ENCODE peak calls at places on chromosomes 13 and 19, in five cellular contexts. M is H1, B is nephron progenitor cell, O is foreskin keratinocyte, X is RWPE1. K is an unnamed sample.

GRCh38 chr19:12550951-12551832 is at the start of gene ZNF564:
- DNase-seq in M (peak), X (peak), O (peak), B (peak), K (peak)

GRCh38 chr19:6041071-6041470 is 63.1 kb upstream of the RANBP3 start:
- DNase-seq in O (no peak), X (no peak), B (no peak), M (no peak), K (peak)

GRCh38 chr19:6733338-6734095 is 3.9 kb downstream of the GPR108 start:
- DNase-seq in O (no peak), B (no peak), X (no peak), M (no peak), K (no peak)

GRCh38 chr13:52738719-52739467 is 727 bp downstream of the CNMD start:
- DNase-seq in O (no peak), B (peak), X (no peak), M (no peak), K (no peak)

GRCh38 chr13:32262165-32262564 is 53.0 kb downstream of the ZAR1L start:
- DNase-seq in M (no peak), O (no peak), X (no peak), B (no peak), K (no peak)

GRCh38 chr19:15048885-15049541 is at the start of gene CASP14:
- DNase-seq in M (no peak), B (no peak), O (no peak), X (no peak), K (no peak)

GRCh38 chr19:34474233-34474989 is 7.1 kb upstream of the WTIP start:
- DNase-seq in X (no peak), B (no peak), M (no peak), O (no peak), K (no peak)

GRCh38 chr19:55165952-55166529 is 372 bp downstream of the DNAAF3 start:
- DNase-seq in O (peak), X (peak), M (no peak), B (peak), K (no peak)

GRCh38 chr19:13102416-13102665 is 317 bp downstream of the LYL1 start:
- DNase-seq in O (no peak), X (no peak), M (no peak), B (no peak), K (no peak)

GRCh38 chr13:93066187-93066586 is 160.4 kb upstream of the GPC6 start:
- DNase-seq in M (no peak), B (no peak), O (peak), X (no peak), K (no peak)

GRCh38 chr13:114053026-114053425 is 79.2 kb upstream of the C13orf46 start:
- DNase-seq in B (no peak), X (no peak), M (no peak), O (no peak), K (no peak)

GRCh38 chr13:69274231-69274630 is 833.4 kb upstream of the ATXN8OS start:
- DNase-seq in X (peak), M (no peak), B (no peak), O (no peak), K (no peak)

GRCh38 chr19:18966304-18966703 is 25.3 kb upstream of the HOMER3 start:
- DNase-seq in B (no peak), M (no peak), X (no peak), O (no peak), K (no peak)

GRCh38 chr13:48686810-48687209 is 33.1 kb downstream of the CYSLTR2 start:
- DNase-seq in X (no peak), O (no peak), B (no peak), M (no peak), K (no peak)

GRCh38 chr19:45881909-45882528 is 3.9 kb downstream of the IRF2BP1 start:
- DNase-seq in O (no peak), B (no peak), M (no peak), X (no peak), K (no peak)

GRCh38 chr19:5049561-5049960 is 80.6 kb downstream of the KDM4B start:
- DNase-seq in M (no peak), X (no peak), B (no peak), O (no peak), K (no peak)

GRCh38 chr13:48950507-48950886 is 25.2 kb upstream of the FNDC3A start:
- DNase-seq in M (no peak), B (no peak), O (peak), X (peak), K (no peak)

GRCh38 chr19:13149628-13150186 is 468 bp downstream of the STX10 start:
- DNase-seq in M (no peak), X (no peak), B (peak), O (no peak), K (no peak)

GRCh38 chr19:3068071-3068470 is 5.8 kb upstream of the TLE5 start:
- DNase-seq in O (no peak), X (no peak), B (peak), M (no peak), K (peak)

GRCh38 chr19:823565-824121 is 1.9 kb upstream of the PLPPR3 start:
- DNase-seq in X (no peak), M (no peak), B (peak), O (no peak), K (no peak)

GRCh38 chr19:10013834-10014618 is 743 bp downstream of the RDH8 start:
- DNase-seq in B (no peak), X (no peak), M (no peak), O (no peak), K (no peak)

GRCh38 chr13:107395927-107396757 is 819.2 kb downstream of the LIG4 start:
- DNase-seq in O (no peak), B (no peak), X (no peak), M (no peak), K (no peak)

GRCh38 chr19:2488942-2489731 is 13.2 kb downstream of the GADD45B start:
- DNase-seq in B (peak), M (no peak), X (no peak), O (no peak), K (no peak)

GRCh38 chr19:459724-460511 is 915 bp downstream of the SHC2 start:
- DNase-seq in B (peak), X (peak), O (no peak), M (no peak), K (peak)

GRCh38 chr19:55389386-55390317 is 3.9 kb downstream of the RPL28 start:
- DNase-seq in M (no peak), B (no peak), O (no peak), X (no peak), K (no peak)

GRCh38 chr19:10823690-10824089 is 12.3 kb downstream of the TMED1 start:
- DNase-seq in O (no peak), X (no peak), M (no peak), B (no peak), K (no peak)

GRCh38 chr13:46871557-46871956 is 25.3 kb downstream of the HTR2A start:
- DNase-seq in B (no peak), M (no peak), O (no peak), X (no peak), K (no peak)

GRCh38 chr13:96947343-96947910 is 46.8 kb downstream of the OXGR1 start:
- DNase-seq in O (no peak), X (no peak), M (no peak), B (no peak), K (no peak)

DNA sequence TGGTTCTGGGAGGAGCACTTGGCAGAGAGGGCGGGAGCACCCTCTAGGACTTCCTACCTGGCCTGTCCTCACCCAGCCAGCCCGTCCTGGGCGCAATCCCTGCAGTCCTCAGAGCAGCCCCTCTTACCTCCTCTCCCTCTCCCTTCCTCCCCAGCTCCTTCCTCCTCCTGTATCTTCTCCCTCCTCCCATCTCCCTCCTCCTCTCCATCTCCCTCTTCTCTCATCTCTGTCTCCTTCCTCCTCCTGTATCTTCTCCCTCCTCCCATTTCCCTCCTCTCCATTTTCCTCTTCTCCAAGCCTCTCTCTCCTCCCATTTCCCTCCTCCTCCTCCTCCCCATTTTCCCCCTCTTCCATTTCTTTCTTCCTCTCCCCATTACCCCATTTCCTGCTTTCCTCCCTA is 89.8 kb downstream of the RYR1 start:
- DNase-seq in O (no peak), B (no peak), M (no peak), X (no peak), K (no peak)
- TF ChIP-seq CTCF in O (no peak), B (no peak), M (no peak), X (no peak), K (no peak)

DNA sequence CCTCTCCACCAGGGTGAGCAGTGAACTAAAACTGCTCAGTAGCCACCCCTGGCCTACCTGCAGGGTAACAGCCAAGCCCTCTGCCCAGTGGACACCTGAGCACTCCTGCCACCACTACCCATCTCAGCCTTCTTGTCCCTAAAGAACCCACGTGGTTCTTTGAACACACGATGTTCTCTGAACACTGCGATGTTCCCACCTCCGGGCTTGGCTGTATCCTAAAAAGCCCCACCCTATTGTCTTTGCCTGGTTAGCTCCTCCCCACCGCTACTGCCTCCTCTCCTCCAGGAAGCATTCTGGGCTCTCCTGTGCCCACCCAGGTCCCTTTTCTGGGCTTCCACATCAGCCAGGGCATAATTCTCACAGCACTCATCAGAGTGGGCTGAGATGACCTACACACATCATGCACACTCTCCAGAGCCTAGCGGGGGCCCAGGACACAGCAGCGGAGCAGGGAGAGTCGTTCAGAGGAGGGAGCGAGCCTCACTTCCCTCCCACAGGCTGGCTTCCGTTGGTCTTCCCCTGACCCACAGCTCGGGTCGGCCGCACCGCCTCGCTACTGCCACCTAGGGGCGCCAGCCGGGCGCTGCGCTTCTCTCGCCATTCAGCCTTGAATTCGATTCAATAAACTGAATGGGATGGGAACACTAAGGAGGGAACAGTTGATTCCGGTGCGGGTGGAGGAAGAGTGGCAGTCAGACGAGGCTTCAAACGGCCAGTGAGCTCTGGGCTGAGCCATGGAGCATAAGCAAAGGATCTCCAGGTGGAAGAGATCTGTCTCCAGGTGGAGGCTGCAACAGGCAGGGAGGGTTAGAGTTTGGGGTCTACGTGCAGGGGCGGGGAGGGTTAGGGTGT is 3.2 kb downstream of the ELAVL1 start:
- DNase-seq in O (peak), X (peak), M (peak), B (peak), K (peak)
- TF ChIP-seq CTCF in O (peak), X (peak), M (peak), B (peak), K (peak)

GRCh38 chr13:38641164-38641948 is 45.5 kb upstream of the FREM2 start:
- DNase-seq in X (no peak), M (no peak), B (no peak), O (no peak), K (no peak)
- TF ChIP-seq CTCF in X (no peak), M (peak), B (peak), O (peak), K (peak)

GRCh38 chr19:49684251-49684982 is 5.0 kb upstream of the ADM5 start:
- DNase-seq in B (no peak), X (no peak), M (no peak), O (no peak), K (peak)
- TF ChIP-seq CTCF in B (peak), X (peak), M (peak), O (peak), K (peak)

DNA sequence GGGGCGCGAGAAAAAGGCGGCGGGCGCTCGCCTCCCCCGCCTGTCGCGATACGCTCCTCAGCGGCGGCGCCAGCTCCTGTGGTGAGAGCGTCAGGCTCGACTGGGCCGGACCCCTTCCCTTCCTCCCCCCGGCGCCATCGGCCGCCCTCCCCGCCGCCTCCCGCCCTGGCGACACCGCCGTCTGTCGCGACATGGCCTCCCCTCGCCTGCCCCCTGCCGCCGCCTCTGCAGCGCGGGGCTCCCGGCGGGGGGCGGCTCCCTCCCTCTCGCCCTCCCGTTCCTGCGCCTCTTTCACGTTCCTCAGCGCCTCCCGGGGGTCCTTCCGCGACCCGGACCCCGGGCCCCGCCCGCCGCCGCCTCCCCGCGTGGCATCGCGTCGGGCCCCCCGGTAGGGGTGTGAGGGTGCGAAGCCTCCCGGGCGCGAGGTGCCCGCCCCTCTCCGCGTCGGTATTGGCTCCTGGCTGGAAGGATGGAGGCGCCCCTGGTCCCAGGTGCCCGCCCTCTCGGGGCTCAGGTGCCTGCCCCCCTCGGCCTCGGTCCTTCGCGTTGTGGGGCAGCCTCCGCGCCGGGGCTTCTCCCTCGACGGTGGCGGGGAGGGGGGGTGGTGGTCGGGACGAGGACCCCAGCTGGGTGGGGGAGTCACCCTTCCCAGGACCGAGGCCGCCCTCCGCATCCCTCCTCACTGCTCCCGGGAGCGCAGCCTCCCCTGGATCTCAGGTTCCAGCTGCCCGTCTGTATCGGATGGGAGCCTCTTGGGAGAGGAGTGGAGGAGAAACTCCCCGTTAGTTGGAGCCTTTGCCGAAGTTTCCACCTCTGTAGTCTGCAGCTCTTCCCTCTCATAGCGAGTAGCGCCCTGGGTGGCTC is 583 bp downstream of the CNOT3 start:
- DNase-seq in O (no peak), X (no peak), B (peak), M (no peak), K (no peak)
- TF ChIP-seq CTCF in O (peak), X (no peak), B (peak), M (no peak), K (peak)

GRCh38 chr13:80590551-80590950 is 249.6 kb upstream of the SPRY2 start:
- DNase-seq in B (no peak), O (no peak), M (no peak), X (no peak), K (no peak)

GRCh38 chr13:80586356-80586755 is 245.4 kb upstream of the SPRY2 start:
- DNase-seq in O (no peak), X (no peak), M (no peak), B (no peak), K (no peak)

GRCh38 chr13:80585531-80585930 is 244.6 kb upstream of the SPRY2 start:
- DNase-seq in M (no peak), O (no peak), X (no peak), B (no peak), K (no peak)

GRCh38 chr13:80584306-80584705 is 243.4 kb upstream of the SPRY2 start:
- DNase-seq in M (no peak), X (no peak), B (no peak), O (no peak), K (no peak)

DNA sequence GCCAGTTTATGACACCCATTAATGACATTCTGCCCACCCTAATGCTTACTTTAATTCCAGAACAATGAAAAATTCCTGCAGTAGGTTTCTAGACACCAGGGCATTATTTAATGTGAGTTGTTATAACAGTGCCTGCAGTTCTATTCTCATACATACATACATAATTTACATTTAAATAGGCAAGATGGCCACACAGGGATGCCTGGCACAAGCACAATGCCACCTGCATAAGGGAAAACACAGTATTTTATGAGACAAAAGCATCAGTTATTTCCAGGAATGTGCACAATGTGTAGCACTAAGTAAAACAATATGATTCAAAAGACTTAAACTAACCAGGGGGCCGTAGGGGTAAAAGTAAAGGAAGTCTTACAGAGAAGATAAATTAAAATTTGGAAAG is 243.9 kb upstream of the SPRY2 start:
- DNase-seq in X (no peak), O (no peak), B (no peak), M (peak), K (no peak)
- TF ChIP-seq CTCF in X (no peak), O (no peak), B (no peak), M (no peak), K (no peak)

GRCh38 chr19:36378625-36379509 is at the start of gene ZFP14:
- DNase-seq in O (peak), M (peak), X (peak), B (peak), K (peak)
- TF ChIP-seq CTCF in O (peak), M (peak), X (peak), B (no peak), K (no peak)

GRCh38 chr13:57632276-57633140 is 964 bp downstream of the PCDH17 start:
- DNase-seq in X (no peak), M (no peak), O (no peak), B (peak), K (peak)
- TF ChIP-seq CTCF in X (no peak), M (no peak), O (no peak), B (no peak), K (no peak)

DNA sequence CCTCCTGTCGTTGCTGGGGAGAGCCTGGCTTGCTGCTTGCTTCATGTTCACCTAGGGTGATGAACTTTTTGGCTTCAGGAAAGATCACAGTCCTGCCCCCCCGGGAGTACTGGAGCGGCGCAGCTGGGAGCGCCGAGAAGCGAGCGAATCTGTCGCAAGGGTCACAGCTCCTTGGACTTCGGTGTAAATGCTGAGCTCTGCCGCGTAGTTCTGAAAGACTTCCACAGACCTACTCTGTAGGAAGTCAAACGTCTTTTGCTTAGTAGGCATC is 2.7 kb downstream of the ING1 start:
- DNase-seq in B (no peak), X (no peak), M (no peak), O (no peak), K (no peak)
- TF ChIP-seq CTCF in B (no peak), X (no peak), M (no peak), O (no peak), K (no peak)